ENCODE peak calls at places on chromosomes 7 and 10, in eight cellular contexts. F is stomach, P is spleen, Y is transverse colon, I is uterus, E is sigmoid colon, S is esophagus squamous epithelium, M is HepG2. D is an unnamed sample. For H3K36me3 and H3K27me3, the result is how much of the 10 kb centered on the place peaks cover.

GRCh38 chr7:146175716-146176115 is 59.1 kb downstream of the CNTNAP2 start:
- DNase-seq in Y (no peak), F (no peak), M (no peak), P (no peak), S (no peak), I (no peak), E (no peak), D (no peak)

GRCh38 chr10:104350146-104350635 is 3.4 kb upstream of the CFAP58 start:
- DNase-seq in Y (no peak), F (no peak), P (no peak), M (peak), S (no peak), E (no peak), I (no peak), D (no peak)

GRCh38 chr10:130834170-130834569 is 477.4 kb downstream of the TCERG1L start:
- DNase-seq in P (no peak), Y (no peak), I (no peak), S (no peak), E (no peak), F (no peak), M (no peak), D (no peak)

GRCh38 chr7:81478664-81479063 is 291.2 kb downstream of the HGF start:
- DNase-seq in E (no peak), I (no peak), S (no peak), F (peak), Y (peak), M (peak), P (no peak), D (no peak)

GRCh38 chr10:34319197-34319846 is 495.8 kb downstream of the PARD3 start:
- DNase-seq in M (peak), I (no peak), E (no peak), S (no peak), P (no peak), Y (peak), F (peak), D (no peak)

GRCh38 chr10:22475857-22476600 is 130.7 kb downstream of the SPAG6 start:
- DNase-seq in F (no peak), E (no peak), I (no peak), Y (peak), P (no peak), S (no peak), M (no peak), D (no peak)

GRCh38 chr10:11742779-11743298 is 657 bp downstream of the ECHDC3 start:
- DNase-seq in E (no peak), P (no peak), I (peak), F (no peak), S (no peak), M (no peak), Y (no peak), D (no peak)

GRCh38 chr7:80453699-80454340 is 58.0 kb downstream of the GNAT3 start:
- DNase-seq in P (no peak), E (no peak), I (no peak), F (no peak), M (peak), Y (no peak), S (no peak), D (no peak)

GRCh38 chr10:49446031-49446430 is 50.1 kb upstream of the DRGX start:
- DNase-seq in S (no peak), M (no peak), I (no peak), Y (no peak), P (no peak), F (no peak), E (no peak), D (no peak)

DNA sequence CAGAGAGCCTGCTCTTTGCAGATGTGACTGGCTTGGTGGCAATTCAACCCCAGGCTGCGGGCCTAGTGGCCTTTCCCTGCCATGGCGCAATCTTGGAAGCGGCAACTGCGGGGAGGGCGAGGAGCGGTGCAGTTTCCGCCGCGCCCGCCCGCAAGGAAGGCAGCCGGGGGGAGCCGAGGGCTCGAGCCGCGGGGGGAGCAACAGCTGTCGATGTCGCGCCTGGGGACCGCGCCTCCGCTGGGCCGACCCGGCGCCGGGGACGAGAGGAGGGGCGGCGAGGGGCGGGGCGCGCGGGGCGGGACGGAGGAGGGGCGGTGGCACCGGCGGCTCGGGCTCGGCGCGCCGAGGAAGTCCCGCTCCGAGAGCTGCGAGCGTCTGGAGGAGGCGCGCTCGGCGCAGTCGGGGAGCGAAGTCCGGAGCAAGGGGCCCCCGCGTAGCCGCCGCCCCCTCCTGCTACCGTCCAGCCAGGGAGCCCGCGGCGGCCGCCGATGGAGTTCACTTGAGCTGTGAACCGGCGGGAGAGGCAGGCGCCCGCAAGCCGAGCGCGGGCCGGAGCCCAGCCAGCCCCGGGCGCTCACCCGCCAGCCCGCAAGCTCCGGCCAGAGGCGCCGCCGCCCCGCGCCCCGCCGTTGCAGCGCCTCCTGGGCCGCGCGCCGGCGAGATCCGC is 438.1 kb upstream of the GALNT17 start:
- DNase-seq in P (peak), F (peak), I (peak), E (peak), S (no peak), Y (peak), M (no peak), D (peak)
- TF ChIP-seq POLR2A in P (no peak), F (no peak), I (peak), E (no peak), S (peak), Y (peak), M (no peak), D (peak)

GRCh38 chr10:43387678-43388032 is 16.2 kb downstream of the FXYD4 start:
- DNase-seq in E (peak), P (peak), I (no peak), F (no peak), S (no peak), Y (no peak), M (no peak), D (no peak)

GRCh38 chr10:43390333-43390732 is 18.7 kb downstream of the HNRNPF start:
- DNase-seq in I (no peak), S (no peak), P (peak), E (peak), M (no peak), Y (no peak), F (no peak), D (no peak)

GRCh38 chr10:43390791-43391190 is 18.2 kb downstream of the HNRNPF start:
- DNase-seq in I (no peak), E (peak), Y (no peak), F (no peak), S (no peak), P (peak), M (peak), D (no peak)

GRCh38 chr10:43386981-43387677 is 15.7 kb downstream of the FXYD4 start:
- DNase-seq in E (peak), M (no peak), Y (no peak), I (no peak), P (peak), F (no peak), S (no peak), D (no peak)

DNA sequence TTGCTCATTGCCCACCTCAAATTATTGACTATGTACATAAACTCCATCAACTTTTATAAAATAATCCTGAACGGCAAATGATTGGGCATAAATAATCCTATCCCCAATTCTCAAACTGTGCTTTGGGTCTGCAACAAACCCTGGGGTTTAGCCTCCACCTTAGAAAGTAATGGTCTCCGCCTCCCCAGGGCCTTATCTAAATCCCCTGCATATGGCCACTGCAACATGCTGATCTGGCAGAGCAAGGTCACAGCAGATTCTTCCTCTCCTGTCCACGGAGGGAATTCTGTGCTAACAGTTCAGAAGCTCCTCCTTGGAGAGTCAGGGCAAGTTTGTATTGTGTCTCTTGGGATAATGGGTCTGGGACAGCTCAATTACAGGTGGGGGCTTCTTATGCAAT is 18.4 kb downstream of the FXYD4 start:
- DNase-seq in F (no peak), E (peak), Y (no peak), I (no peak), P (peak), M (no peak), S (no peak), D (no peak)
- H3K36me3 ChIP-seq in F (half or more), E (half or more), Y (half or more), I (under half), P (half or more), M (half or more), S (half or more), D (under half)

DNA sequence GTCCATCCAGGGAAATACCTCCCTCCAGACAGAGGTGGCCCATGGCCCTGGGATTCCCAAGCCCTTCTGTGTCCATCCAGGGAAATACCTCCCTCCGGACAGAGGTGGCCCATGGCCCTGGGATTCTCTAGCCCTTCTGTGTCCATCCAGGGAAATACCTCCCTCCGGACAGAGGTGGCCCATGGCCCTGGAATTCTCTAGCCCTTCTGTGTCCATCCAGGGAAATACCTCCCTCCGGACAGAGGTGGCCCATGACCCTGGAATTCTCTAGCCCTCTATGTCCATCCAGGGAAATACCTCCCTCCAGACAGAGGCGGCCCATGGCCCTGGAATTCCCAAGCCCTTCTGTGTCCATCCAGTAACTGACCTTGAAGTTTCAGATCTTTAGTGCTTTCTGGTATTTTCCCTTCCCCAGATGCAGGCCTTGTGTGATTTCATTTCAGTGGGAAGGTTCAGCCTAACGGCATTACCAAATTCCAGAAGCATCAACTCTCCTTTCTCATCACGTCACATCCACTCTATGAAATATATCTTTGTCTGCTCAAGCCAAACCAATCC is 28.8 kb upstream of the DIP2C start:
- DNase-seq in S (no peak), M (peak), E (no peak), F (no peak), P (no peak), I (no peak), Y (no peak), D (no peak)
- H3K27me3 ChIP-seq in S (under half), M (under half), E (under half), F (under half), P (under half), I (under half), Y (under half), D (under half)

DNA sequence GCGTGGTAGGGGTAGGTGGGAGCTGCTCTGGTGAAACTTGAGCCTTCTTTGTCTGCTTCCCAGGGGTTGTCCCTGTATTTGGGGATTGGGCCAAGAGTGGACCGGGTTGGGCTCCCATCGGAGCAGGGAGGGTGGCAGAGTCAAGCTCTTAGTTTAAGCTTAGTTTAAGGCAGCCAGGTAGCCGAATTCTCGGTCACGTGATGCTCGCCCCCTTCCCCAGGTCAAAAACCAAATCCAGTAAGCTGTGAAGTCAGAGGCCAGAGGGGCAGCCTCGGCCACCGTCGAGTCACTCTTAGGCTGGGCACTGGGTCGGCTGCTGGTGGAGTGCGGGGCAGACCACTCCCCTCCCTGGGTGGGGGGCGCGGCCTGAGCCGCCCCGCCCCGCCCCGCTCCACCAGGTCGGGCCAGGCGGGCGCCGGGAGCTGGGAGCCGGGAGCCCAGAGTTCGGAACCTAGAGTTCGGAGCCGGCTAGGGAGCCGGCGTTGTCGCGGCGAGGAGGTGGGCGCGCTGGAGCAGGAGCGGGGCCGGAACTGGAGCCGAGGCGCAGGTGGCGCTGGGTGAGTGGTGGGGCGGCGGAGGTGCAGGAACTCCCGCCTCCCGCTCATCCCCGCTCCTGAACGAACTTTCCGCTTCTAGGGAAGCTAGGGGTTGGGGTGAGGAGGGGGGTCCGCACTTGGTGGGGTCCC is 2.8 kb upstream of the LZTS2 start:
- DNase-seq in M (no peak), Y (peak), E (peak), P (peak), F (peak), S (no peak), I (no peak), D (no peak)
- TF ChIP-seq POLR2A in M (no peak), Y (no peak), E (no peak), P (no peak), F (no peak), S (no peak), I (no peak), D (no peak)

GRCh38 chr7:134859783-134860182 is 80.3 kb downstream of the CALD1 start:
- DNase-seq in I (no peak), S (no peak), P (no peak), F (no peak), Y (no peak), E (no peak), M (no peak), D (no peak)
- H3K36me3 ChIP-seq in I (under half), S (under half), P (under half), F (under half), Y (under half), E (under half), M (under half), D (under half)

GRCh38 chr10:133084491-133084890 is 3.2 kb upstream of the ADGRA1 start:
- DNase-seq in F (no peak), I (no peak), M (no peak), S (no peak), Y (no peak), P (no peak), E (no peak), D (no peak)

GRCh38 chr10:133083422-133084100 is 4.2 kb upstream of the ADGRA1 start:
- DNase-seq in E (no peak), S (no peak), P (no peak), I (no peak), F (no peak), Y (no peak), M (no peak), D (no peak)

GRCh38 chr10:133080683-133081040 is 7.1 kb upstream of the ADGRA1 start:
- DNase-seq in P (no peak), M (no peak), Y (no peak), S (no peak), F (no peak), I (no peak), E (no peak), D (no peak)

GRCh38 chr10:133081636-133082035 is 6.1 kb upstream of the ADGRA1 start:
- DNase-seq in P (no peak), F (no peak), M (no peak), Y (no peak), S (no peak), E (no peak), I (no peak), D (no peak)

DNA sequence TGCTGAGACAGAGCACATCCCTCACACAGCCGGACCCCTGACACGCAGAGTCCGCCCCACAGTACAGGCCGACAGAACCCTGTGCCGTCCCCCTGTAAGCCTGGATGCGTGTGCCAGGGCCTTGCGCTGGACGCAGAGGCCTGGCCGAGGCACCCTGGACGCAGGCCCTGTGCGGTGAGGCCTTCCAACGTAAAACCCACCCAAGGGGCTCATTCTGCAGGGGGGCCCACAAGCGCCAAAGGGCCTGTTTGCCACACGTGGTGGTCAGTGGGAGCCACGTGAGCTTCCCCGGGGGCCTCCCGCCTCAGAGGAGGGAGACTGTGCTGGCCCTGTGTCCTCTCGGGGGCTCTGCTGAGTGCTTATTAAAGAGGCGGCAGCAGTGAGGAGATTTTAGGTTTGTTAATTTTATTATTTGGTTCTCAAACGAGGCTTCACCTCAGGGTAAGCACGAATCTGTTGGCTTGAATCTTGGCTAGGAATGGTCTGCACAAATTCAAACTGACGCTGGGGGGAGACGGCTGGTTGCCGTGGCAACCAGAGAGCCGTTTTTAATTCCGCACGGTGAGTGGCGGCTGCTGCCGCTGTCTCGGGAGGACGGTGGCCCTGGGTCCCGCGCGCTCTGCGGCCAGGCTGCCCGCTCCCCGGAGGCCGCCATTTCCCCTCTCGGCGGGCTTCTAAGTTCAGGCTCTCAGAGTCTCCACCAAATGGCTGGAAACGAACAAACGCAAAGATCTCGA is 4.9 kb upstream of the ADGRA1 start:
- DNase-seq in F (no peak), S (no peak), E (no peak), I (no peak), M (no peak), P (no peak), Y (no peak), D (no peak)
- H3K27me3 ChIP-seq in F (half or more), S (under half), E (half or more), I (under half), M (half or more), P (under half), Y (half or more), D (under half)

GRCh38 chr10:92111336-92111939 is 179.4 kb downstream of the CPEB3 start:
- DNase-seq in Y (no peak), I (no peak), M (peak), P (no peak), E (no peak), S (no peak), F (no peak), D (no peak)
- TF ChIP-seq POLR2A in Y (no peak), I (no peak), M (no peak), P (no peak), E (no peak), S (no peak), F (no peak), D (no peak)

DNA sequence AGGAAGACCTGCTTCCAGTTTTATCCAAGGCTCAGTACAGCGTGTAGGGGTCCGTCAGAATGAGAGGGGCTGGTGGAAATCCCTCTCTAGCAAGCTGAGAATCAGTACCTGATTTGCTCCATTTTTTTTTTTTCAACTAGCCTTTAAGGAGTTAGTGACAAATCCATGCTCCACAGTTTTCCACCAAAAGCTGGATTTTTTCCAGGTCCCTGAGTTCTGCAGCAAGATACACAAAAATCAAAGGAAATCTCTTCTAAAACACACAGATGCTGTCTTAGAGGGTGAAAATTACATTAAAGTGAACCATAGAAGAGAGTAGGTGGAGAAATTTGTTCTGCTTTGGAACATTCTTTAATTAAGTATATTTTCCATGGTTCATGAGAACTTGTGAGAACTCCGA is 30.4 kb downstream of the MDFIC start:
- DNase-seq in P (no peak), F (no peak), E (no peak), M (no peak), Y (no peak), I (no peak), S (no peak), D (no peak)
- H3K36me3 ChIP-seq in P (under half), F (under half), E (under half), M (under half), Y (under half), I (under half), S (under half), D (under half)

GRCh38 chr7:24378871-24379608 is 95.0 kb downstream of the NPY start:
- DNase-seq in I (no peak), S (no peak), M (no peak), Y (no peak), E (no peak), F (no peak), P (no peak), D (no peak)

GRCh38 chr7:24370541-24370940 is 86.6 kb downstream of the NPY start:
- DNase-seq in Y (no peak), P (no peak), M (no peak), E (no peak), I (no peak), F (no peak), S (no peak), D (no peak)

GRCh38 chr7:24368161-24368560 is 84.2 kb downstream of the NPY start:
- DNase-seq in P (no peak), Y (no peak), F (no peak), S (no peak), E (no peak), I (no peak), M (no peak), D (no peak)

GRCh38 chr7:24372973-24373372 is 89.0 kb downstream of the NPY start:
- DNase-seq in I (no peak), S (no peak), M (no peak), Y (no peak), F (no peak), P (no peak), E (no peak), D (no peak)

GRCh38 chr7:24373556-24373955 is 89.6 kb downstream of the NPY start:
- DNase-seq in F (no peak), Y (no peak), S (no peak), P (no peak), M (no peak), I (no peak), E (no peak), D (no peak)
- H3K27me3 ChIP-seq in F (under half), Y (under half), S (under half), P (under half), M (under half), I (under half), E (under half), D (under half)

GRCh38 chr7:131105803-131106680 is 221.6 kb upstream of the MKLN1 start:
- DNase-seq in Y (peak), P (peak), M (peak), F (peak), E (peak), I (peak), S (peak), D (peak)
- TF ChIP-seq POLR2A in Y (peak), P (no peak), M (peak), F (no peak), E (peak), I (peak), S (peak), D (peak)

D was measured in tibial nerve.